ENCODE peak calls at places on chromosome 21, in eight cellular contexts. F is RWPE1, W is AG10803, I is endodermal cell, V is fibroblast of the aortic adventitia, D is neural crest cell, B is transverse colon, A is cardiac muscle cell. G is an unnamed sample.
A peak's percentile ranks its signal among the peaks of the same experiment; 100 is the strongest.

GRCh38 chr21:35713914-35714313 is 346.4 kb downstream of the SETD4 start:
- DNase-seq in F (no peak), W (no peak), I (no peak), V (no peak), D (no peak), B (no peak), A (no peak), G (no peak)

GRCh38 chr21:27564684-27565280 is 597.9 kb upstream of the ADAMTS5 start:
- DNase-seq in F (peak; percentile 6), W (peak; percentile 69), I (peak; percentile 76), V (peak; percentile 71), D (peak; percentile 25), B (peak; percentile 31), A (peak; percentile 63), G (peak; percentile 41)

GRCh38 chr21:26795866-26796329 is 49.3 kb downstream of the ADAMTS1 start:
- DNase-seq in F (peak; percentile 67), W (peak; percentile 85), I (no peak), V (peak; percentile 98), D (no peak), B (peak; percentile 63), A (no peak), G (no peak)

GRCh38 chr21:41250519-41250918 is 66.1 kb upstream of the FAM3B start:
- DNase-seq in F (no peak), W (peak; percentile 48), I (no peak), V (peak; percentile 38), D (no peak), B (no peak), A (no peak), G (no peak)

GRCh38 chr21:42473495-42474042 is 22.5 kb downstream of the RSPH1 start:
- DNase-seq in F (no peak), W (no peak), I (no peak), V (no peak), D (no peak), B (no peak), A (no peak), G (no peak)

GRCh38 chr21:35197191-35197590 is 148.1 kb upstream of the RUNX1 start:
- DNase-seq in F (no peak), W (no peak), I (no peak), V (no peak), D (no peak), B (no peak), A (no peak), G (no peak)

GRCh38 chr21:42533963-42534355 is 20.3 kb downstream of the SLC37A1 start:
- DNase-seq in F (no peak), W (no peak), I (peak; percentile 22), V (no peak), D (no peak), B (peak; percentile 3), A (no peak), G (no peak)

GRCh38 chr21:16588433-16588860 is 858.7 kb downstream of the USP25 start:
- DNase-seq in F (peak; percentile 58), W (peak; percentile 70), I (peak; percentile 78), V (peak; percentile 74), D (peak; percentile 48), B (peak; percentile 21), A (peak; percentile 62), G (peak; percentile 73)

GRCh38 chr21:27329255-27329851 is 362.5 kb upstream of the ADAMTS5 start:
- DNase-seq in F (no peak), W (peak; percentile 59), I (no peak), V (peak; percentile 48), D (no peak), B (no peak), A (no peak), G (no peak)

GRCh38 chr21:42746593-42747266 is 93.3 kb downstream of the PDE9A start:
- DNase-seq in F (no peak), W (no peak), I (no peak), V (no peak), D (no peak), B (peak; percentile 53), A (no peak), G (no peak)

GRCh38 chr21:42436914-42437313 is 33.2 kb downstream of the UBASH3A start:
- DNase-seq in F (no peak), W (no peak), I (no peak), V (no peak), D (no peak), B (no peak), A (no peak), G (no peak)

GRCh38 chr21:46024983-46025860 is 43.7 kb downstream of the COL6A1 start:
- DNase-seq in F (peak; percentile 18), W (peak; percentile 89), I (no peak), V (peak; percentile 86), D (no peak), B (no peak), A (peak; percentile 27), G (no peak)

GRCh38 chr21:34865922-34866271 is 183.2 kb downstream of the RUNX1 start:
- DNase-seq in F (no peak), W (no peak), I (peak; percentile 87), V (no peak), D (no peak), B (peak; percentile 28), A (no peak), G (no peak)

GRCh38 chr21:32261929-32262328 is 16.9 kb downstream of the MIS18A start:
- DNase-seq in F (no peak), W (no peak), I (no peak), V (no peak), D (no peak), B (no peak), A (no peak), G (no peak)

GRCh38 chr21:32256873-32257620 is 21.8 kb downstream of the MIS18A start:
- DNase-seq in F (peak; percentile 67), W (peak; percentile 93), I (peak; percentile 31), V (peak; percentile 95), D (no peak), B (peak; percentile 53), A (peak; percentile 21), G (peak; percentile 34)

GRCh38 chr21:32260130-32260529 is 18.7 kb downstream of the MIS18A start:
- DNase-seq in F (no peak), W (no peak), I (no peak), V (no peak), D (no peak), B (no peak), A (no peak), G (no peak)

GRCh38 chr21:32256226-32256625 is 22.6 kb downstream of the MIS18A start:
- DNase-seq in F (no peak), W (no peak), I (peak; percentile 11), V (no peak), D (no peak), B (no peak), A (no peak), G (no peak)

DNA sequence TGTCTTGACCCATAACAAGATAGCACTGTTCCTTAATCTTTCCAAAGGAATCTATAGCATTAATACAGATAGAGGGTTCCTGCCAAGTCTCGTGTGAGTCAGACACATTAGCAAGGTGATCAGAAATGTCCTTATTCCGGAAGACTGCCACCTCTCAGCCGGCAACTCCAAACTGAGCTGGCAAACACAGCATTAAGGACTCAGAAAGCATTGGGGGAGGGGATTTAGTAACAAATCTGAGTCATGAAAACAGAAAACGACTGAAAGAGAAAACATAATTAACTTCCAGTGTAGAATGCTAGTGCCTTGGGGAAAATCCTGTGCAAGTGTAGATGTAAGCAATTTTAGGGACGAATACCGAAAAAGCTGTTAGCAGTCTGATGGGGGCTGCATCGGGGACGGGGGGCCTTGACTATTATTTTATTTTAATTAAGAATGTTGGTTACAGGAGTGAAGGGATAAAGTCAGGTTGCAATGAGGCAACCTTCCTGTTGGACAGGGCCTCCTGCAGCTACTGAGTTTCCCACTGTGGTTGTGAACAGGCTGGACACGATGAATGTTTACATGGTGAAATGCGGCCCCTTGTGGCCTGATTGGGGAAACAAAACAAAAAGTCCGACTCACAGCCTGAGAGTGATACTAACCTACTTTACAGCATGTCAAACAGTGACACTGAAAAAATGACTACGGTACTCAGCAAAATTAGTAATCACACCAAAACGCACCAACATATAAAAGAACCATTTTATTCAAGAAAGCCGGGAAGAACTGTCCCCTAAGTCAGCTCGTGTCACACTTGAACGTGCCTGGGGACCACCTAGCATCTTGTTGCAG is 20.7 kb downstream of the MIS18A start:
- DNase-seq in F (peak; percentile 76), W (peak; percentile 84), I (peak; percentile 88), V (peak; percentile 90), D (peak; percentile 65), B (peak; percentile 69), A (peak; percentile 85), G (peak; percentile 76)
- TF ChIP-seq CTCF in F (peak; percentile 68), W (peak; percentile 87), I (peak; percentile 90), V (peak; percentile 76), D (peak; percentile 90), B (peak; percentile 70), A (peak; percentile 79), G (peak; percentile 82)

GRCh38 chr21:39084979-39085729 is 98.1 kb downstream of the PSMG1 start:
- DNase-seq in F (no peak), W (no peak), I (no peak), V (no peak), D (no peak), B (no peak), A (no peak), G (no peak)

GRCh38 chr21:39084073-39084472 is 99.2 kb downstream of the PSMG1 start:
- DNase-seq in F (no peak), W (no peak), I (no peak), V (no peak), D (no peak), B (no peak), A (no peak), G (no peak)

GRCh38 chr21:39080366-39080765 is 102.9 kb downstream of the PSMG1 start:
- DNase-seq in F (no peak), W (no peak), I (no peak), V (no peak), D (no peak), B (no peak), A (no peak), G (no peak)

GRCh38 chr21:39083377-39084008 is 99.8 kb downstream of the PSMG1 start:
- DNase-seq in F (peak; percentile 75), W (no peak), I (no peak), V (peak; percentile 46), D (no peak), B (peak; percentile 72), A (no peak), G (no peak)

GRCh38 chr21:39082656-39083376 is 100.4 kb downstream of the PSMG1 start:
- DNase-seq in F (peak; percentile 84), W (no peak), I (peak; percentile 71), V (no peak), D (no peak), B (peak; percentile 41), A (no peak), G (no peak)
- TF ChIP-seq CTCF in F (no peak), W (no peak), I (no peak), V (no peak), D (no peak), B (peak; percentile 6), A (no peak), G (no peak)

GRCh38 chr21:18249542-18250152 is 5.0 kb downstream of the CHODL start:
- DNase-seq in F (no peak), W (no peak), I (peak; percentile 53), V (no peak), D (no peak), B (no peak), A (no peak), G (no peak)
- TF ChIP-seq CTCF in F (no peak), W (no peak), I (peak; percentile 79), V (no peak), D (peak; percentile 27), B (no peak), A (no peak), G (no peak)

DNA sequence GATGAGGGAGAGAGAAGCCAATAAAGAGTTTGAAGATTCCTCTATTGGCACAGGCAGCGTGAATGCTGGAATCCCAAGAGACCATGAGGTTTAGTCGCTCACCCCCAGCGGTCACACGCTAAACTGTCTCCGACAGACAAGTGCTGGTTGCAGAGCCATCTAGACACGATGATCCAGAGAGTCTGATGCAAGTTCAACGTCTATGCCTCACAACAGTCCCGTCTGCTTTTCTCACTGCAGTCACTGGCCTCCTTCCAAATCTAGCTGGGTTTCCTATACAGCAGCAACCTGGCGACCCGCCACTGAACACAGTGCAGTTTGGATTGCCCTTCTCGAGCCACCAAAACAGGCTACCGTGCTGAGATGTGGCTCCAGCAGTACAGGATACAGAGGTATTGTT is 98.6 kb upstream of the KRTAP19-8 start:
- DNase-seq in F (no peak), W (peak; percentile 19), I (no peak), V (peak; percentile 23), D (no peak), B (no peak), A (no peak), G (no peak)
- TF ChIP-seq CTCF in F (no peak), W (no peak), I (no peak), V (no peak), D (no peak), B (no peak), A (peak; percentile 24), G (no peak)

G was measured in glutamatergic neuron.